ENCODE peak calls at places on chromosomes 5 and 9, in four cellular contexts. One of them, this sample, is unnamed.

GRCh38 chr9:124216474-124217176 is 41.1 kb upstream of the NEK6 start:
- DNase-seq in K562: no peak
- DNase-seq in GM12878: peak; percentile 80
- DNase-seq in A549: no peak
- DNase-seq in this sample: no peak

GRCh38 chr5:171606414-171607024 is 179.1 kb upstream of the SMIM23 start:
- DNase-seq in K562: peak; percentile 57
- DNase-seq in GM12878: no peak
- DNase-seq in A549: peak; percentile 48
- DNase-seq in this sample: no peak

GRCh38 chr9:130446111-130446861 is 1.5 kb downstream of the ASS1 start:
- DNase-seq in A549: no peak
- DNase-seq in K562: peak; percentile 50
- DNase-seq in GM12878: no peak
- DNase-seq in this sample: peak; percentile 38

GRCh38 chr9:131254107-131254491 is 22.2 kb downstream of the FAM78A start:
- DNase-seq in A549: no peak
- DNase-seq in GM12878: no peak
- DNase-seq in K562: no peak
- DNase-seq in this sample: no peak

GRCh38 chr9:36725777-36726356 is 153.2 kb downstream of the MELK start:
- DNase-seq in K562: no peak
- DNase-seq in GM12878: no peak
- DNase-seq in A549: no peak
- DNase-seq in this sample: no peak

GRCh38 chr5:115431116-115431515 is 113.5 kb downstream of the FEM1C start:
- DNase-seq in A549: no peak
- DNase-seq in K562: no peak
- DNase-seq in GM12878: no peak
- DNase-seq in this sample: no peak

GRCh38 chr5:75985077-75985476 is 98.1 kb upstream of the SV2C start:
- DNase-seq in K562: no peak
- DNase-seq in A549: no peak
- DNase-seq in GM12878: no peak
- DNase-seq in this sample: no peak

GRCh38 chr5:40680741-40681350 is 1.1 kb downstream of the PTGER4 start:
- DNase-seq in GM12878: no peak
- DNase-seq in A549: no peak
- DNase-seq in K562: no peak
- DNase-seq in this sample: no peak

GRCh38 chr5:84729326-84729725 is 344.6 kb upstream of the EDIL3 start:
- DNase-seq in GM12878: no peak
- DNase-seq in A549: peak; percentile 9
- DNase-seq in K562: no peak
- DNase-seq in this sample: no peak

GRCh38 chr5:146003852-146004251 is 67.5 kb downstream of the SH3RF2 start:
- DNase-seq in A549: no peak
- DNase-seq in K562: no peak
- DNase-seq in GM12878: no peak
- DNase-seq in this sample: no peak

GRCh38 chr5:76579166-76579765 is 43.9 kb downstream of the F2RL2 start:
- DNase-seq in A549: no peak
- DNase-seq in K562: no peak
- DNase-seq in GM12878: no peak
- DNase-seq in this sample: no peak

GRCh38 chr5:41433552-41434181 is 76.7 kb downstream of the PLCXD3 start:
- DNase-seq in A549: no peak
- DNase-seq in K562: peak; percentile 16
- DNase-seq in GM12878: no peak
- DNase-seq in this sample: no peak

GRCh38 chr5:143921525-143922311 is 109.8 kb downstream of the HMHB1 start:
- DNase-seq in GM12878: no peak
- DNase-seq in K562: no peak
- DNase-seq in A549: peak; percentile 70
- DNase-seq in this sample: no peak

GRCh38 chr9:123990427-123990826 is 21.1 kb upstream of the LHX2 start:
- DNase-seq in A549: no peak
- DNase-seq in GM12878: no peak
- DNase-seq in K562: no peak
- DNase-seq in this sample: no peak

GRCh38 chr9:93287189-93287552 is 103.2 kb downstream of the WNK2 start:
- DNase-seq in A549: no peak
- DNase-seq in K562: no peak
- DNase-seq in GM12878: no peak
- DNase-seq in this sample: no peak

GRCh38 chr5:119117237-119117636 is 46.4 kb downstream of the DMXL1 start:
- DNase-seq in K562: no peak
- DNase-seq in GM12878: no peak
- DNase-seq in A549: no peak
- DNase-seq in this sample: no peak

GRCh38 chr9:111974092-111974681 is 77.6 kb downstream of the UGCG start:
- DNase-seq in GM12878: no peak
- DNase-seq in K562: no peak
- DNase-seq in A549: no peak
- DNase-seq in this sample: no peak

GRCh38 chr5:55438931-55439477 is 95.8 kb downstream of the PLPP1 start:
- DNase-seq in GM12878: no peak
- DNase-seq in A549: peak; percentile 29
- DNase-seq in K562: no peak
- DNase-seq in this sample: peak; percentile 20

GRCh38 chr5:116395708-116396203 is 178.9 kb downstream of the SEMA6A start:
- DNase-seq in A549: no peak
- DNase-seq in GM12878: no peak
- DNase-seq in K562: no peak
- DNase-seq in this sample: no peak

GRCh38 chr5:81552844-81553569 is 159.1 kb upstream of the ACOT12 start:
- DNase-seq in K562: no peak
- DNase-seq in GM12878: no peak
- DNase-seq in A549: no peak
- DNase-seq in this sample: no peak

GRCh38 chr9:3931996-3932906 is 367.6 kb downstream of the GLIS3 start:
- DNase-seq in K562: no peak
- DNase-seq in A549: no peak
- DNase-seq in GM12878: no peak
- DNase-seq in this sample: no peak

GRCh38 chr9:122141671-122142070 is 17.9 kb downstream of the NDUFA8 start:
- DNase-seq in K562: no peak
- DNase-seq in A549: no peak
- DNase-seq in GM12878: no peak
- DNase-seq in this sample: no peak

GRCh38 chr9:131266301-131267229 is 9.7 kb downstream of the FAM78A start:
- DNase-seq in K562: peak; percentile 65
- DNase-seq in A549: no peak
- DNase-seq in GM12878: no peak
- DNase-seq in this sample: no peak

GRCh38 chr5:65078331-65078730 is 309.6 kb downstream of the CWC27 start:
- DNase-seq in A549: no peak
- DNase-seq in GM12878: no peak
- DNase-seq in K562: no peak
- DNase-seq in this sample: no peak

GRCh38 chr5:57102905-57103255 is 71.0 kb upstream of the GPBP1 start:
- DNase-seq in K562: no peak
- DNase-seq in GM12878: no peak
- DNase-seq in A549: peak; percentile 10
- DNase-seq in this sample: peak; percentile 95

GRCh38 chr5:28488752-28489151 is 1450.4 kb upstream of the CDH9 start:
- DNase-seq in A549: no peak
- DNase-seq in K562: no peak
- DNase-seq in GM12878: no peak
- DNase-seq in this sample: no peak

GRCh38 chr5:170302729-170303501 is 5.3 kb upstream of the LCP2 start:
- DNase-seq in GM12878: peak; percentile 68
- DNase-seq in K562: peak; percentile 33
- DNase-seq in A549: no peak
- DNase-seq in this sample: no peak

GRCh38 chr9:18138676-18139075 is 335.3 kb upstream of the ADAMTSL1 start:
- DNase-seq in A549: no peak
- DNase-seq in GM12878: no peak
- DNase-seq in K562: no peak
- DNase-seq in this sample: no peak

GRCh38 chr5:138068742-138069375 is 15.0 kb upstream of the WNT8A start:
- DNase-seq in GM12878: peak; percentile 28
- DNase-seq in K562: peak; percentile 74
- DNase-seq in A549: peak; percentile 85
- DNase-seq in this sample: peak; percentile 59

GRCh38 chr9:109249615-109250014 is 71.2 kb downstream of the EPB41L4B start:
- DNase-seq in K562: no peak
- DNase-seq in GM12878: no peak
- DNase-seq in A549: no peak
- DNase-seq in this sample: no peak

GRCh38 chr5:93151121-93151520 is 429.9 kb downstream of the NR2F1-AS1 start:
- DNase-seq in K562: no peak
- DNase-seq in GM12878: no peak
- DNase-seq in A549: no peak
- DNase-seq in this sample: no peak
- TF ChIP-seq CHD4 in K562: no peak
- TF ChIP-seq CHD4 in GM12878: no peak
- TF ChIP-seq CHD4 in A549: no peak
- TF ChIP-seq CHD4 in this sample: no peak

GRCh38 chr9:89564257-89564878 is 40.4 kb upstream of the GADD45G start:
- DNase-seq in A549: peak; percentile 48
- DNase-seq in K562: peak; percentile 9
- DNase-seq in GM12878: no peak
- DNase-seq in this sample: peak; percentile 50

GRCh38 chr9:89562186-89562814 is 42.5 kb upstream of the GADD45G start:
- DNase-seq in A549: peak; percentile 6
- DNase-seq in GM12878: no peak
- DNase-seq in K562: no peak
- DNase-seq in this sample: no peak

GRCh38 chr9:89558948-89559347 is 45.9 kb upstream of the GADD45G start:
- DNase-seq in GM12878: no peak
- DNase-seq in K562: no peak
- DNase-seq in A549: no peak
- DNase-seq in this sample: no peak

GRCh38 chr9:89567649-89568048 is 37.2 kb upstream of the GADD45G start:
- DNase-seq in GM12878: no peak
- DNase-seq in K562: no peak
- DNase-seq in A549: no peak
- DNase-seq in this sample: no peak

DNA sequence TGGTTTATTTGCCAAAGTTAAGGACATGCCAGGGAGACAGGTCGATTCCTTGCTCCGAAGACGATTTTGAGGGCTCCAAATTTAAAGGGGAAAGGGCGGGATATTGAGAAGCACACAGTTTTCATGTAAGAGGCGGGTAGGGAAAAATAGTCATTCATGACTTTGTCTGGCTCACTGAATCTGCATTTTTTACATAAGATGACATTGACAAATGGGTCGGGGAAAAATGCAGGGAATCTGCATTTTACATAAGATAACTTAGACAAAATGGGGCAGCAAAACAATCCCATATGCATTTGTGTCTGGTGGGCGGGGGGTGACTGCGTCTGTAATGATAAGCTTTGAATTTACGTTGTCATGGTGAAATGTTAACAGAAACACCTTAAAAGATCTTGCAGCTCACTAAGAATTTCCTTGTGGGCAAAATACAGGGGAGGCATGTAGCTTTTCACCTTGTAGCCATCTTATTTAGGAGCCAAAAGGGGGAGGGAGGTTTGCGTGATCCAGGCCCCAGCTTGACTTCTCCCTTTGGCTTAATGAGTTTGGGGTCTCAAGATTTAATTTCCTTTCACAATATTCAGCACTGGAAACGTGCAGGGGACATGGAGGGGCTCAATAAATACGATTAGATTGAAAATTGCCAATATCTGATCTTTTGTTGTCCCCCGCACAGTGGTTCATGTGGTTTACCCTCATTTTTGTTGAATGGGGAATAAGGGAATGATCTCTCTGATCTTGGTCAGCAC is 41.1 kb upstream of the GADD45G start:
- DNase-seq in K562: no peak
- DNase-seq in GM12878: no peak
- DNase-seq in A549: no peak
- DNase-seq in this sample: no peak
- TF ChIP-seq CHD4 in K562: no peak
- TF ChIP-seq CHD4 in GM12878: no peak
- TF ChIP-seq CHD4 in A549: no peak
- TF ChIP-seq CHD4 in this sample: no peak

GRCh38 chr5:1202798-1203185 is 1.4 kb downstream of the SLC6A19 start:
- DNase-seq in K562: no peak
- DNase-seq in GM12878: no peak
- DNase-seq in A549: no peak
- DNase-seq in this sample: no peak

GRCh38 chr5:1203311-1203967 is 2.0 kb downstream of the SLC6A19 start:
- DNase-seq in K562: no peak
- DNase-seq in GM12878: no peak
- DNase-seq in A549: no peak
- DNase-seq in this sample: no peak

GRCh38 chr5:1203968-1204692 is 2.7 kb downstream of the SLC6A19 start:
- DNase-seq in K562: no peak
- DNase-seq in GM12878: no peak
- DNase-seq in A549: no peak
- DNase-seq in this sample: no peak

GRCh38 chr5:1205255-1206180 is 4.1 kb downstream of the SLC6A19 start:
- DNase-seq in GM12878: no peak
- DNase-seq in A549: no peak
- DNase-seq in K562: no peak
- DNase-seq in this sample: no peak

GRCh38 chr5:1204693-1205242 is 3.4 kb downstream of the SLC6A19 start:
- DNase-seq in K562: peak; percentile 57
- DNase-seq in A549: peak; percentile 58
- DNase-seq in GM12878: no peak
- DNase-seq in this sample: peak; percentile 71
- TF ChIP-seq CHD4 in K562: no peak
- TF ChIP-seq CHD4 in A549: no peak
- TF ChIP-seq CHD4 in GM12878: no peak
- TF ChIP-seq CHD4 in this sample: no peak

GRCh38 chr5:998975-999501 is 9.6 kb upstream of the NKD2 start:
- DNase-seq in K562: no peak
- DNase-seq in A549: no peak
- DNase-seq in GM12878: no peak
- DNase-seq in this sample: no peak

GRCh38 chr5:997001-997474 is 11.6 kb upstream of the NKD2 start:
- DNase-seq in GM12878: no peak
- DNase-seq in K562: peak; percentile 70
- DNase-seq in A549: peak; percentile 46
- DNase-seq in this sample: peak; percentile 35

GRCh38 chr5:998276-998974 is 10.2 kb upstream of the NKD2 start:
- DNase-seq in K562: no peak
- DNase-seq in GM12878: no peak
- DNase-seq in A549: no peak
- DNase-seq in this sample: no peak

GRCh38 chr5:999724-1000123 is 8.9 kb upstream of the NKD2 start:
- DNase-seq in K562: no peak
- DNase-seq in A549: no peak
- DNase-seq in GM12878: no peak
- DNase-seq in this sample: no peak

DNA sequence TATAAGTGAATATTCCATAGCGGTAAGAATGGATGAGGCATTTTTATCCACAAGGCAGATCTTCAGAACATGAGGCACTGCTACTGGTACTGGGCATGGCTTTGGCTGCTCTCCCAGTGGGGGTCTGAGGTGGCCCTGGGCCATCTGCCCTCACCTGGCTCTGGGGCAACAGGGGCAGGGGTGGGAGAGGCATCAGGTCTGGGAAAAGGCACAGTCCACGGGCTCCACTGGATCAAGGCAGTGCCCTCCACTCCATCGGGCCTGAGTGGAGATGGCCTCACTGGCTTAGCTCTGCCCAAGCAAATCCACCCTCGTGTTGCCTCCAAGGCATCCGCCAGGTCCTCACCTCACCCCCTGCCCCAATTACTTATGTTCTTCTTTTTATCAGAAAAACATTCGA is 10.9 kb upstream of the NKD2 start:
- DNase-seq in K562: no peak
- DNase-seq in GM12878: no peak
- DNase-seq in A549: no peak
- DNase-seq in this sample: no peak
- TF ChIP-seq CHD4 in K562: no peak
- TF ChIP-seq CHD4 in GM12878: no peak
- TF ChIP-seq CHD4 in A549: no peak
- TF ChIP-seq CHD4 in this sample: no peak

This sample was measured in HepG2.